ENCODE peak calls at places on chromosomes 3 and 15, in four cellular contexts. Z, F, T and V are unnamed samples.

GRCh38 chr3:106560451-106560966 is 691.7 kb upstream of the CBLB start:
- DNase-seq in Z (peak), F (peak), T (peak), V (peak)

GRCh38 chr3:129824926-129825541 is 68.5 kb downstream of the TMCC1 start:
- DNase-seq in Z (peak), F (no peak), T (peak), V (peak)

GRCh38 chr3:147392083-147392916 is 14.0 kb downstream of the ZIC4 start:
- DNase-seq in Z (no peak), F (peak), T (no peak), V (no peak)

GRCh38 chr3:59327324-59327939 is 277.6 kb upstream of the CFAP20DC start:
- DNase-seq in Z (peak), F (peak), T (no peak), V (peak)

GRCh38 chr3:177816667-177817208 is 619.5 kb upstream of the TBL1XR1 start:
- DNase-seq in Z (peak), F (no peak), T (peak), V (peak)

GRCh38 chr3:33826206-33826605 is 27.8 kb downstream of the PDCD6IP start:
- DNase-seq in Z (no peak), F (no peak), T (no peak), V (no peak)

GRCh38 chr3:138027821-138028220 is 17.9 kb downstream of the CLDN18 start:
- DNase-seq in Z (no peak), F (no peak), T (no peak), V (no peak)

GRCh38 chr3:51581529-51581928 is 43.0 kb downstream of the RAD54L2 start:
- DNase-seq in Z (peak), F (no peak), T (no peak), V (peak)

GRCh38 chr3:187770224-187770623 is 25.0 kb upstream of the BCL6 start:
- DNase-seq in Z (no peak), F (no peak), T (no peak), V (no peak)

GRCh38 chr3:145357453-145357852 is 803.5 kb downstream of the PLOD2 start:
- DNase-seq in Z (no peak), F (no peak), T (no peak), V (no peak)

GRCh38 chr3:188102861-188103547 is 51.0 kb upstream of the LPP start:
- DNase-seq in Z (no peak), F (no peak), T (no peak), V (no peak)

GRCh38 chr3:29695201-29695904 is 414.5 kb downstream of the RBMS3 start:
- DNase-seq in Z (peak), F (peak), T (no peak), V (peak)

GRCh38 chr3:59920801-59921200 is 871.0 kb upstream of the CFAP20DC start:
- DNase-seq in Z (no peak), F (no peak), T (no peak), V (no peak)

GRCh38 chr3:134034005-134034785 is 4.5 kb upstream of the SLCO2A1 start:
- DNase-seq in Z (peak), F (peak), T (no peak), V (no peak)

GRCh38 chr3:73086071-73086494 is 24.6 kb downstream of the EBLN2 start:
- DNase-seq in Z (peak), F (no peak), T (peak), V (peak)

GRCh38 chr15:78913012-78913411 is 31.8 kb downstream of the CTSH start:
- DNase-seq in Z (no peak), F (no peak), T (no peak), V (no peak)

GRCh38 chr3:191768421-191768820 is 307.5 kb downstream of the PYDC2 start:
- DNase-seq in Z (no peak), F (no peak), T (no peak), V (no peak)

GRCh38 chr15:45253330-45253729 is 1.3 kb downstream of the SLC28A2 start:
- DNase-seq in Z (no peak), F (no peak), T (no peak), V (no peak)

GRCh38 chr3:171977860-171978259 is 61.5 kb upstream of the FNDC3B start:
- DNase-seq in Z (no peak), F (no peak), T (no peak), V (peak)

GRCh38 chr15:34708422-34708821 is 46.4 kb downstream of the GJD2 start:
- DNase-seq in Z (peak), F (no peak), T (peak), V (peak)

GRCh38 chr3:67515778-67516177 is 138.6 kb downstream of the SUCLG2 start:
- DNase-seq in Z (no peak), F (no peak), T (no peak), V (no peak)

GRCh38 chr3:8445861-8446260 is 55.8 kb upstream of the LMCD1 start:
- DNase-seq in Z (peak), F (peak), T (no peak), V (peak)

GRCh38 chr15:97963779-97964178 is 3.3 kb downstream of the ARRDC4 start:
- DNase-seq in Z (peak), F (no peak), T (no peak), V (no peak)

GRCh38 chr3:172134352-172134751 is 95.0 kb downstream of the FNDC3B start:
- DNase-seq in Z (no peak), F (no peak), T (no peak), V (no peak)

GRCh38 chr3:42507751-42508335 is 5.4 kb downstream of the VIPR1 start:
- DNase-seq in Z (no peak), F (no peak), T (no peak), V (no peak)

GRCh38 chr3:40073310-40074007 is 236.0 kb upstream of the EIF1B start:
- DNase-seq in Z (no peak), F (no peak), T (no peak), V (no peak)

GRCh38 chr3:71391361-71391760 is 192.2 kb downstream of the FOXP1 start:
- DNase-seq in Z (no peak), F (no peak), T (no peak), V (no peak)

GRCh38 chr3:1275495-1275894 is 182.7 kb downstream of the CNTN6 start:
- DNase-seq in Z (peak), F (no peak), T (no peak), V (no peak)

GRCh38 chr3:11407644-11408043 is 135.4 kb downstream of the ATG7 start:
- DNase-seq in Z (no peak), F (no peak), T (no peak), V (no peak)

GRCh38 chr3:11413071-11413470 is 140.9 kb downstream of the ATG7 start:
- DNase-seq in Z (no peak), F (no peak), T (no peak), V (no peak)

GRCh38 chr3:11415099-11415498 is 142.9 kb downstream of the ATG7 start:
- DNase-seq in Z (peak), F (no peak), T (no peak), V (peak)

GRCh38 chr3:11410564-11410963 is 138.4 kb downstream of the ATG7 start:
- DNase-seq in Z (no peak), F (no peak), T (no peak), V (peak)

GRCh38 chr3:11411956-11412355 is 139.8 kb downstream of the ATG7 start:
- DNase-seq in Z (no peak), F (no peak), T (no peak), V (no peak)
- H3K4me3 ChIP-seq in Z (no peak), F (no peak), T (no peak), V (no peak)

GRCh38 chr3:55893045-55893664 is 406.0 kb upstream of the WNT5A start:
- DNase-seq in Z (no peak), F (no peak), T (no peak), V (no peak)

GRCh38 chr3:55897573-55898224 is 410.6 kb upstream of the WNT5A start:
- DNase-seq in Z (peak), F (no peak), T (no peak), V (no peak)

GRCh38 chr3:55896155-55896554 is 409.0 kb upstream of the WNT5A start:
- DNase-seq in Z (no peak), F (no peak), T (no peak), V (no peak)

GRCh38 chr3:55891106-55891505 is 404.0 kb upstream of the WNT5A start:
- DNase-seq in Z (no peak), F (no peak), T (no peak), V (no peak)

DNA sequence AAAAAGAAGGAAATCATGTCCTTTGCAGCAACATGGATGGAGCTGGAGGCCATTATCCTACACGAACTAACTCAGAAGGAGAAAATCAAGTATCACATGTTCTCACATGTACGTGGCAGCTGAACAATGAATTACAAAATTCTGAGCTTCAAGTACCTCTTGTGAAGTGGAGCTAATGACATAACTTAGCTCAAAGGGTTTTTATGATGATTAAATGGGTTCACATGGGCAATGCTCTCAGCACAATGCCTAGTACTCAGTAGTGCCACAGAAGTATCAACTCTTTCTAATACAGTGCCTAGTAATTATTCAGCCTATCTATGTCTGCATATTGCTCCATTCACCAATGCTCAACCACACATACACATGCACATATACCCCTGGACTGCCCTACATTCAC is 407.5 kb upstream of the WNT5A start:
- DNase-seq in Z (peak), F (no peak), T (no peak), V (no peak)
- TF ChIP-seq CTCF in Z (no peak), F (no peak), T (no peak), V (no peak)

DNA sequence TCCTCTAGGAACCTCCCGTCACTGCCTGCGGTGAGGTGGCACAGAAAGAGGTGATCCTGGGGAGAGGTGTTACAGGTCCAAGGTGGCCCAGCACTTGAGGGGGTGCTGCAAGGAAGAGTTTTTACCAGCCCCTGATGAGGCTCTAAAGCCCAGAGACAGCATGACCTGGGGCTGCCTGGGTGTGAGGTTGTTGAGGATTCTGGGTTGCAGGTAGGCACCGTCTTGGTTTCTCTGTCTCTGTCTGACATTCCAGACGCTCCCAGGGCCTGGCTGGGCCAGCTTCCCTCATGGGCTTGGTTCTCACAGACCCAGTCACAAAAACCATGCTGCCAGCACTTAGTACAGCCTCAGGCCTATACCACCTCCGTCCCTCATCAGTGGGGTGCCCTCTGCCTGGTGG is 31.1 kb downstream of the DNAJB8 start:
- DNase-seq in Z (no peak), F (no peak), T (no peak), V (no peak)
- H3K4me3 ChIP-seq in Z (no peak), F (no peak), T (no peak), V (no peak)

DNA sequence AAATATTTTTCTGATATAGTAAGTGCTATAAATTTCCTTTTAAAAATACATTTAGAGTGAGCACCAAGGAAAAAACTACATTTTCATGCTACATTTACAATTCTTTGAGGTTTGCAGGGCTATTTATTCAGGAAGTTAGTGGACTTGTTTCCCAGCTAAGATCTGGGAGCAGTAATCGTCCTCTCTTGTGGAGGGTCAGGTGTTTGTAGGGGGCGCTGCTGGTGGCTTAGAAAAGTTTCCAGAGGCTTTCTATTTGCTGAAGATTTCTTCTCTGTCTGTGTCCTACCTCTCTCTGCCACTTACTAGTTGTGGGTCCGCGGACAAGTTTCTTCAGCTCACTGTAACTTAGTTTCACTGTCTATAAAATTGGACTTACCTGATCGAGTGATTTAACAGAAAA is 163.9 kb downstream of the PEX5L start:
- DNase-seq in Z (no peak), F (no peak), T (no peak), V (no peak)
- TF ChIP-seq CTCF in Z (no peak), F (no peak), T (no peak), V (no peak)

GRCh38 chr15:94230886-94231727 is at the start of gene MCTP2:
- DNase-seq in Z (peak), F (peak), T (no peak), V (peak)
- H3K4me3 ChIP-seq in Z (peak), F (peak), T (peak), V (peak)

GRCh38 chr3:143433787-143434378 is 314.3 kb downstream of the CHST2 start:
- DNase-seq in Z (peak), F (no peak), T (no peak), V (no peak)
- TF ChIP-seq CTCF in Z (peak), F (peak), T (peak), V (peak)

GRCh38 chr3:52743152-52743551 is 27.6 kb downstream of the NEK4 start:
- DNase-seq in Z (no peak), F (no peak), T (no peak), V (no peak)

GRCh38 chr3:52742418-52743041 is 28.2 kb downstream of the NEK4 start:
- DNase-seq in Z (peak), F (no peak), T (peak), V (peak)

GRCh38 chr3:52739725-52740124 is 31.0 kb downstream of the NEK4 start:
- DNase-seq in Z (no peak), F (no peak), T (no peak), V (no peak)

GRCh38 chr3:52743721-52744120 is 27.0 kb downstream of the NEK4 start:
- DNase-seq in Z (no peak), F (no peak), T (no peak), V (no peak)
- H3K4me3 ChIP-seq in Z (no peak), F (no peak), T (no peak), V (no peak)

GRCh38 chr3:13570391-13571194 is 21.7 kb downstream of the FBLN2 start:
- DNase-seq in Z (no peak), F (no peak), T (no peak), V (no peak)
- TF ChIP-seq CTCF in Z (no peak), F (no peak), T (no peak), V (no peak)

GRCh38 chr3:186618318-186618938 is 5.6 kb downstream of the AHSG start:
- DNase-seq in Z (no peak), F (no peak), T (no peak), V (no peak)

GRCh38 chr3:186614597-186615483 is 2.0 kb downstream of the AHSG start:
- DNase-seq in Z (peak), F (peak), T (peak), V (peak)

GRCh38 chr3:186619787-186620212 is 6.9 kb downstream of the AHSG start:
- DNase-seq in Z (no peak), F (no peak), T (no peak), V (no peak)

GRCh38 chr3:186616299-186616617 is 3.4 kb downstream of the AHSG start:
- DNase-seq in Z (no peak), F (no peak), T (no peak), V (no peak)

DNA sequence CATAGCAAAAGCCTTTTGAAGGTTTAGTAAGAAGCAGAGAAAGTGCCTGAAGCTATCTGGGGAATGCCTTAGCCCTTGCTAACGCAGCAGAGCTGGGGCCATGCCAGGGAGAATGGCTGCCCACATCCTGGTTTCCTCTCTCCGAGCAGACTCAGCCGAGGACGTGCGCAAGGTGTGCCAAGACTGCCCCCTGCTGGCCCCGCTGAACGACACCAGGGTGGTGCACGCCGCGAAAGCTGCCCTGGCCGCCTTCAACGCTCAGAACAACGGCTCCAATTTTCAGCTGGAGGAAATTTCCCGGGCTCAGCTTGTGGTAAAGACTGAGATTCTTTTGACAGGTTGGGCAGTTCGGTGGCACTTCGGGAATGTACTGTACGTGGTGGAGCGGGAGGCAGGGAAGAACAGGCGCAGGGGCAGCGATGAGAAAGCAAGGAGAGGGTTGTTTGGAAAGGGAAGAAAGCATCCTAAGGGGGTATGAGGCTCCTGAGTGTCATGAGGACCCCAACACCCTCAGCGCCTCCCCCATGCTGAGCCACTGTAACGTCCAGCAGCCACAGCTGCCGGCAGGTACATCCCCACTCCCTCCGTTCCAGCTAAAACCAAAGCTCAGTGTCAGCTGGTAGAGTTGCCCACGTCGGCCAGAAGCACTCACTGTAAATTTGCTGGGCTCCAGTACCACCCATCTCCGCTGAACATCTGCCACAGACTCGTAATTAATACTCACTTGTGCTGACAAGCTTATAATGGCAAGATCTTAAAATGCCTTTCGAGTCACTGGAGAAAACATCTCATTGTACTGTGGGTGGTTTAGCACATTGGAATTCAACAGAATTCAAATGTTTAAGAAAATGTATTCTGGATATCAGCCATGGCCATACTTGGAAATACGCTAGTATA is 4.4 kb downstream of the AHSG start:
- DNase-seq in Z (peak), F (peak), T (peak), V (peak)
- H3K4me3 ChIP-seq in Z (peak), F (peak), T (peak), V (no peak)